ENCODE peak calls at places on chromosomes 16 and 17, in five cellular contexts. B is lung, A is adrenal gland, R is hepatocyte, J is RWPE1. Y is an unnamed sample.

GRCh38 chr16:50257876-50258275 is 8.5 kb upstream of the ADCY7 start:
- DNase-seq in B (no peak), A (no peak), R (no peak), J (no peak), Y (no peak)

GRCh38 chr17:12983986-12984932 is 33.6 kb downstream of the ELAC2 start:
- DNase-seq in B (peak; percentile 42), A (peak; percentile 38), R (no peak), J (no peak), Y (no peak)

GRCh38 chr17:49600949-49601348 is 25.3 kb downstream of the NXPH3 start:
- DNase-seq in B (no peak), A (no peak), R (no peak), J (no peak), Y (no peak)

GRCh38 chr16:13453938-13454553 is 465.9 kb upstream of the ERCC4 start:
- DNase-seq in B (no peak), A (peak; percentile 32), R (peak; percentile 56), J (no peak), Y (peak; percentile 7)

GRCh38 chr17:61309857-61310256 is 89.8 kb upstream of the TBX2 start:
- DNase-seq in B (no peak), A (no peak), R (no peak), J (peak; percentile 44), Y (no peak)

GRCh38 chr17:17350491-17351355 is 47.5 kb downstream of the NT5M start:
- DNase-seq in B (no peak), A (no peak), R (peak; percentile 49), J (peak; percentile 31), Y (no peak)

GRCh38 chr17:47917581-47917980 is 21.5 kb downstream of the SP2 start:
- DNase-seq in B (no peak), A (no peak), R (no peak), J (no peak), Y (no peak)

GRCh38 chr17:64418506-64419339 is 28.1 kb upstream of the PECAM1 start:
- DNase-seq in B (no peak), A (no peak), R (peak; percentile 77), J (peak; percentile 68), Y (no peak)

GRCh38 chr17:41540921-41541625 is 13.0 kb upstream of the KRT19 start:
- DNase-seq in B (no peak), A (no peak), R (peak; percentile 41), J (peak; percentile 55), Y (no peak)

GRCh38 chr17:63503330-63503685 is 19.9 kb upstream of the KCNH6 start:
- DNase-seq in B (no peak), A (no peak), R (no peak), J (no peak), Y (peak; percentile 42)

GRCh38 chr16:65121870-65122723 is at the start of gene CDH11:
- DNase-seq in B (peak; percentile 39), A (peak; percentile 38), R (peak; percentile 90), J (peak; percentile 50), Y (peak; percentile 22)

DNA sequence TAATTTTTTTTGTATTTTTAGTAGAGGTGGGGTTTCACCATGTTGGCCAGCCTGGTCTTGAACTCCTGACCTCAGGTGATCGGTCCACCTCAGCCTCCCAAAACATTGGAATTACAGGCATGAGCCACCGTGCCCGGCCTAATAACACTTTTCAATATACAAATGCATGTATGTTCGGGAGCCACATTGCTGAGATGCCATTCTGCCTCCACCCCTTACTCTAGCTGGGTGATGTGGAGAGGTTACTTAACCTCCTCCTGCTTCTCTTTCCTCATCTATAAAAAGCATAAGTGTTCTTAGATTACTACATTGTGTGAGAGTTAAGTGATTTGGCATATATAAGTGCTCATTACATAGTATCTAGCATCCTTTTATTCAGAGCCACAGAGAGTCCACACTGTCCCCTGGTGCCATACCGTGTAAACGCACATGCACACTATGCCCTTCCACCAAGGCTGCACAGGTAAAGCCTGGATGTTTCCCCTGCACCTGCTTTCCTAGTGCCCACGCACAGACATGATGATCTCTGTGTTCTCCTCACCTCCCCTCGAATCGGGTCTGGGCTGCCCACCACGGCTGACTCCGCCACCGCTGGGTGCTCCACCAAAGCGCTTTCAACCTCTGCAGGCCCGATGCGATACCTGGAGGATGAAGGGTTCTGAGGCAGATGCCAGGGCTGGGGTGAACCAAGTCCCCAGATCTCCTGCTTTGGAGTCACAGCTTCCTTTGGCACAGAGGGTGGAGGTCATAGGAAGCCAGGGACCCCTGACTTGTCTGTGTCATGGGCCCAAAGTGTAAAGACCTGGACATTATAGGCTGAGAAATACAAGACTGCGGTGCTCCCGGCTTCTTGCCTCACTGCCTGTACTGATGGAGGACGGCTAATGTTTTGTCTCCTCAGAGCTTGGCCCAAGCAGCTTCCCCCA is 49.0 kb upstream of the ACSM2B start:
- DNase-seq in B (no peak), A (no peak), R (no peak), J (no peak), Y (no peak)
- TF ChIP-seq CTCF in B (no peak), A (no peak), R (no peak), J (no peak), Y (no peak)

DNA sequence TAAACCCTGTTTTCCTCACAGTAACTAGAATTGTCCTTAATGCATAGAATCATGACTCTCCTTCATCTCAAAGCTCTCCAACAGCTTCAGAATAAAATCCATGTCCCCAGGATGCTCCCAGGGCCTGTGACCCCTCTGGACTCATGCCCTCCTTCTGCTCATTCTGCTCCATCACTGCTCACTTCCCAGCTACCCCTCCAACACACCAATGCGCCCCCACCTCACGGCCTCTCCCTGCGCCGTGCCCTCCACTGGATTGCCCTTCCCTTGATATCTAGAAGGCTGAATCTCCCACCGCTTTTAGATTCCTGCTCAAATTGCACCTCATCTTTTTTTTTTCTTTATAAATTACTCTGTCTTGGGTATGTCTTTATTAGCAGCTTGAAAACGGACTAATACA is 12.6 kb upstream of the TMEM220 start:
- DNase-seq in B (no peak), A (no peak), R (no peak), J (no peak), Y (no peak)
- TF ChIP-seq CTCF in B (no peak), A (no peak), R (no peak), J (no peak), Y (no peak)

DNA sequence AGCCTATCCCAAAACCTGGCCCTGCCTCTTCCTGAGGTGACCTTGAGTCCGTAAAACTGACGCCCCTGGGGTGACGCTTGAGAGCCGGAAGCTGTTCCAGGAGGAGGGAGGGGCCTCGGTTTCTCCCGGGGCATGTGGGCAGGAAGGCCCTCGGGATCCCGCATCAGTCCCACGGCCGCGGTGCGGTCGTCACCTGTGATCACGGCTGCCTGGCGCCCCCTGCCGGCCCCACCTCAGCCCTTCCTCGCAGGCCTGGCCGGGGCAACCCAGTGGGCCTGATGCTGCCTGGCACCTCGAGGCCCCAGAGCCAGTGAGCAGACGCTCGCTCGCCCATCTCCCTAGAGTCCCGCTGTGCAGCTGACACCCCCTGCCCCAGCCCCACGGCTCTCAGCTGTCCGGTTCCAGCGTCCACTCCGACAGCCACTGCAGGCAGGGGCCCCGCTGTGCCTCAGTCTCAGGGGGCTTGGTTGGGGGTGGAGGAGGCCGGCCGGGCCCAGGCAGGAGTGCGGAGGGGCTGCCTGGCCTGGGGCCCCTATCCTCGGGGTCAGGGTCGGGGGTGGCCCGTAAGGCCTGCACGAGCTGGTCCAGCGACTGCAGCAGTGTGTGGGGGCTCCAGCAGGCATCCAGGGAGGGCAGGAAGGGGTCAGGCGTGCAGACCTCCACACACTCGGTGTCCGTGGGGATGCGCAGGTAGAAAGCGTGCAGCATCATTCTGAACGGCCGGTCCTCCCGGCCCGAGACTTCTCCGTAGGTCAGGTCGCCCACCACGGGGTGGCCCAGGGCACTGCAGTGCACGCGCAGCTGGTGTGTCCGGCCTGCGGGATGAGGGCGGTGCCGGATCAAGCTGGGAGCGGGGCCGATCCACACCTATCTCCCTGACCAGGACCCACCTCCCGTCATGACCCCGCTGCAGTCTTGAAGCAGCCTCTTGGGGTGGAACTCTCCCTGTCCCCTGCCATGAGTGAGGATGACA is 2.3 kb downstream of the RPUSD1 start:
- DNase-seq in B (peak; percentile 72), A (peak; percentile 79), R (peak; percentile 85), J (peak; percentile 48), Y (peak; percentile 43)
- TF ChIP-seq CTCF in B (peak; percentile 51), A (peak; percentile 42), R (peak; percentile 66), J (peak; percentile 86), Y (peak; percentile 66)

GRCh38 chr17:72970794-72971512 is 121.5 kb downstream of the SLC39A11 start:
- DNase-seq in B (no peak), A (no peak), R (no peak), J (no peak), Y (no peak)
- TF ChIP-seq CTCF in B (no peak), A (no peak), R (no peak), J (no peak), Y (no peak)

GRCh38 chr17:77281024-77281903 is 140.5 kb downstream of the SEC14L1 start:
- DNase-seq in B (peak; percentile 52), A (peak; percentile 51), R (peak; percentile 89), J (peak; percentile 89), Y (peak; percentile 69)
- TF ChIP-seq CTCF in B (peak; percentile 2), A (no peak), R (peak; percentile 37), J (peak; percentile 76), Y (peak; percentile 34)

GRCh38 chr17:79777166-79777843 is 643 bp upstream of the CBX2 start:
- DNase-seq in B (no peak), A (no peak), R (peak; percentile 78), J (peak; percentile 52), Y (no peak)
- TF ChIP-seq CTCF in B (no peak), A (no peak), R (peak; percentile 49), J (peak; percentile 63), Y (no peak)

GRCh38 chr17:79950711-79951110 is 85.0 kb downstream of the TBC1D16 start:
- DNase-seq in B (no peak), A (peak; percentile 18), R (no peak), J (no peak), Y (no peak)
- TF ChIP-seq CTCF in B (no peak), A (no peak), R (no peak), J (no peak), Y (no peak)

GRCh38 chr17:82854226-82854625 is 14.4 kb upstream of the ZNF750 start:
- DNase-seq in B (no peak), A (no peak), R (no peak), J (no peak), Y (no peak)
- TF ChIP-seq CTCF in B (no peak), A (no peak), R (no peak), J (no peak), Y (no peak)

GRCh38 chr16:68022278-68022727 is 729 bp downstream of the DDX28 start:
- DNase-seq in B (no peak), A (no peak), R (no peak), J (no peak), Y (no peak)

GRCh38 chr16:68019167-68019680 is 3.5 kb upstream of the DPEP2NB start:
- DNase-seq in B (no peak), A (no peak), R (no peak), J (no peak), Y (no peak)

GRCh38 chr16:68021490-68021889 is 1.5 kb downstream of the DDX28 start:
- DNase-seq in B (no peak), A (no peak), R (no peak), J (no peak), Y (no peak)

DNA sequence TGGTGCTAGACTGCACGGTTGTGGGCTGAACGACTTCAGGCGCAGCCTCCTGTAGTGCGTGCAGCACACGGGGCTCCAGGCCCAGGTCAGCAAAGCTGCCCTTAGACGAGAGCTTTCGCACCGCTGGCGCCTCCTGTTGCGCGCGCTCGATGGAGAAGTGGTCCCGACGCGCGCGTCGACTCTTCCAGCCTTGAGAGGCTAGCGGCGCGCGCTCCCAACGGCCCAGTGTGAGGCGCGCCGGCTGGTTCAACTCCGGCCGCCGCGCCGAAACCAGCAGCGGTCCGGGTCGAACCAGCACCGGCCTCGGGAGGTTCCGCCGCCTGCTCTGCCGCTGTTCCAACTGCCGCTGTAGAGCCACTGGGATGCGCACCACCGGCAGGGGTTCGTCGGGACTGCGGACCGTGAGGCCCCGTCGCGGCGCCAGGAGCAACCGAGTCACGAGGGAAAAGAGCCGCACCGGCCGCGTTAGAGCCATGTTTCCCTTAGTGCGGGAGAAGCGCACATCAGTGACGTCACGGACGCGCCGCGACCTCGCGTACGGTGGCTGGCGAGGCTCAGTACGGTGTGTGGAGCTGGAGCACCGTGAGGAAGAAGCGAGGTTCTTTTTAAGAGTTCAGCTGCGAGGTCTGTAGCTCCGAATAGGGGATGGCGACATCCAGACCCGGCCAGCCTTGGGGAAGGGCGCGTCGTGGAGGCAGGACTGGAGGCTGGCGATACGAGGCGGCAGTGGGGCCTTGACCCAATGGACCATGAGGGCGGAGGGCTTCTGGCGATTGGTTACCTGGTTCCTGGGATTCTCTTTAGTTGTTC is at the start of the genes DDX28 and DUS2:
- DNase-seq in B (peak; percentile 92), A (peak; percentile 94), R (peak; percentile 94), J (peak; percentile 86), Y (peak; percentile 88)
- TF ChIP-seq CTCF in B (peak; percentile 1), A (no peak), R (no peak), J (no peak), Y (peak; percentile 11)